ENCODE peak calls at places on chromosomes 12 and 14, in five cellular contexts. S is PC-3, P is neural progenitor cell, B is left lung, A is right atrium auricular region. Y is an unnamed sample.

GRCh38 chr14:61927521-61927920 is 165.3 kb downstream of the SNAPC1 start:
- DNase-seq in S (peak), P (peak), B (no peak), A (no peak), Y (peak)

GRCh38 chr14:103019236-103019635 is 38.1 kb downstream of the CDC42BPB start:
- DNase-seq in S (no peak), P (no peak), B (no peak), A (no peak), Y (no peak)

GRCh38 chr12:44618960-44619359 is 257.2 kb downstream of the NELL2 start:
- DNase-seq in S (no peak), P (peak), B (no peak), A (no peak), Y (no peak)

GRCh38 chr12:29133680-29134079 is 15.4 kb upstream of the FAR2 start:
- DNase-seq in S (no peak), P (no peak), B (no peak), A (no peak), Y (no peak)

GRCh38 chr14:86852530-86852929 is 1140.5 kb downstream of the GALC start:
- DNase-seq in S (no peak), P (no peak), B (no peak), A (no peak), Y (no peak)

GRCh38 chr12:63919758-63920157 is 75.3 kb downstream of the SRGAP1 start:
- DNase-seq in S (peak), P (no peak), B (no peak), A (no peak), Y (no peak)

GRCh38 chr12:109863961-109864712 is 16.2 kb downstream of the GLTP start:
- DNase-seq in S (peak), P (no peak), B (no peak), A (no peak), Y (no peak)

GRCh38 chr12:12804432-12804886 is 8.7 kb upstream of the DDX47 start:
- DNase-seq in S (peak), P (no peak), B (no peak), A (no peak), Y (peak)

GRCh38 chr14:49992448-49992847 is 99.6 kb downstream of the ARF6 start:
- DNase-seq in S (no peak), P (no peak), B (no peak), A (no peak), Y (no peak)

GRCh38 chr14:102777711-102778615 is 714 bp downstream of the TRAF3 start:
- DNase-seq in S (peak), P (peak), B (peak), A (no peak), Y (no peak)

GRCh38 chr12:127677537-127678131 is 589.3 kb upstream of the TMEM132C start:
- DNase-seq in S (peak), P (peak), B (no peak), A (peak), Y (no peak)

GRCh38 chr14:20503905-20504304 is 1.4 kb upstream of the RNASE10 start:
- DNase-seq in S (no peak), P (no peak), B (no peak), A (no peak), Y (no peak)

GRCh38 chr12:68623984-68624383 is 13.3 kb downstream of the RAP1B start:
- DNase-seq in S (peak), P (no peak), B (no peak), A (no peak), Y (no peak)

GRCh38 chr14:57182760-57183503 is 85.8 kb downstream of the EXOC5 start:
- DNase-seq in S (peak), P (peak), B (no peak), A (no peak), Y (no peak)

GRCh38 chr14:83867871-83868270 is 1662.1 kb upstream of the FLRT2 start:
- DNase-seq in S (no peak), P (no peak), B (no peak), A (no peak), Y (no peak)

GRCh38 chr12:9049520-9050133 is 60.3 kb downstream of the KLRG1 start:
- DNase-seq in S (peak), P (peak), B (no peak), A (no peak), Y (no peak)

GRCh38 chr14:61737913-61738312 is 24.3 kb upstream of the SNAPC1 start:
- DNase-seq in S (no peak), P (no peak), B (no peak), A (no peak), Y (no peak)

GRCh38 chr12:94673951-94674570 is 23.7 kb upstream of the TMCC3 start:
- DNase-seq in S (no peak), P (no peak), B (no peak), A (no peak), Y (no peak)

GRCh38 chr12:132219323-132219722 is 75.1 kb downstream of the NOC4L start:
- DNase-seq in S (no peak), P (no peak), B (peak), A (no peak), Y (no peak)

GRCh38 chr14:90658541-90658967 is 157.7 kb downstream of the TTC7B start:
- DNase-seq in S (peak), P (no peak), B (no peak), A (no peak), Y (peak)

GRCh38 chr14:92501891-92502351 is 11.7 kb upstream of the RIN3 start:
- DNase-seq in S (peak), P (no peak), B (no peak), A (no peak), Y (no peak)

GRCh38 chr14:52033131-52033642 is 35.7 kb downstream of the NID2 start:
- DNase-seq in S (no peak), P (peak), B (no peak), A (no peak), Y (no peak)
- H3K27ac ChIP-seq in S (no peak), P (no peak), B (peak), A (peak), Y (no peak)

GRCh38 chr14:106549064-106549463 is 1022.7 kb downstream of the TMEM121 start:
- DNase-seq in S (no peak), P (no peak), B (no peak), A (no peak), Y (no peak)

GRCh38 chr14:106551265-106551664 is 1024.9 kb downstream of the TMEM121 start:
- DNase-seq in S (no peak), P (no peak), B (no peak), A (no peak), Y (no peak)

DNA sequence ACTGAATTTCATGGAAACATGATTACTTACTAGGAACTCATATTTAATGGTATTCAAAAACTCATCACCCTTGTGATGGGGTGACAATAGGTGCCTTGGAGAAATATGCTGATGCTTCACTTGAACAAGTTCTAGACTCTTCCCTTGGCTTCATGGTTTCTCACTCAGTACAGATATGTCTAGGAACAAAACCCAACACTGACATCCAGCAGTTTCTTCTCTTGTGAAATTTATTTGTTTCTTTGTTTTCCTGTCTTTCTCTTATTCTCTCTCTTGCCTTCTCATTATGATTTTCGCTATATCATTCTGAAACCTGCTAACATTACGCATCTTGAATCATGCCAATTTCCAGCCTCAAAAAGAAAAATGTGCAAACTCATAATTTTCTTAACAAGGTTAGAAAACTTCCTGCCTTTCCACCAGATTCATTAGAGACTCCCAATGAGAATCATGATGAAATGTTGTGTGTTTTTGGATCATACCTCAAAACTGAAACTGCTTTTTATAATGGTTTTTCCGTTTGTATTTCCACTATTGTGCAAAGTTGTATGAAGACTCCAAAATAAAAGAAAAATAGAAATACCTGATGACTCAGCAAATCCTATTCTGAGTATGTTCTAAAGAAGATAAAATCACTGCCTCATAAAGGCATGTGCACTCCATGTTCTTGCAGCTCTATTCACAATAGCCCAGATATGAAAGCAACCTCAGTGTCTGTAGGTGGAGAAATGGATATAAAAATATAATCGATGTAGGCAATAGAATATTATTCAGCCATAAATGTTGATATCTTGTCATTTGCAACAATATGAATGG is 1021.6 kb downstream of the TMEM121 start:
- DNase-seq in S (no peak), P (no peak), B (no peak), A (no peak), Y (no peak)
- H3K27ac ChIP-seq in S (no peak), P (no peak), B (no peak), A (no peak), Y (no peak)

DNA sequence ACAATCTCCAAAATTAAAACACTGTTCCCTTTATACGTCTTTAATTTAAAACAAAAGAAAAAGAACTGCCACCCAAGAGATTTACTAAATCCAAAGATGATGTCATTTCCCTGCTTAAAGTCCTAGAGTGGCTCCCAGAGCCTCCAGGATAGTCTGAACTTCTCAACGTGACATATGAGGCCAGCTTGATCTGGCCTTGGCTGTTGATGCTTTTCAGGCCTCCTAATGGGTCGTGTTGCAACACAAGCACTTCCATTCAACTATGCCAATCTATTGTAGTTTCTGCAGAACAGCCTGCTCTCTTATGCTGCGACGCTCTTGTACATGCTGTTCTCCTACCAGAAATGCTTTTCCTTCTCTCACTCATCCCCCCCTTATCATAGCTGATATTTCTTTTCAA is 35.7 kb downstream of the LGR5 start:
- DNase-seq in S (no peak), P (no peak), B (no peak), A (peak), Y (no peak)
- H3K27ac ChIP-seq in S (no peak), P (no peak), B (no peak), A (no peak), Y (no peak)

GRCh38 chr12:79409562-79409961 is 281.2 kb downstream of the PAWR start:
- DNase-seq in S (peak), P (no peak), B (no peak), A (no peak), Y (no peak)
- H3K27ac ChIP-seq in S (no peak), P (no peak), B (peak), A (no peak), Y (no peak)

GRCh38 chr12:2190085-2190484 is 137.3 kb downstream of the CACNA1C start:
- DNase-seq in S (no peak), P (no peak), B (no peak), A (no peak), Y (no peak)
- H3K27ac ChIP-seq in S (no peak), P (no peak), B (no peak), A (no peak), Y (no peak)

GRCh38 chr12:2264622-2265306 is 212.0 kb downstream of the CACNA1C start:
- DNase-seq in S (no peak), P (no peak), B (no peak), A (no peak), Y (no peak)
- H3K27ac ChIP-seq in S (no peak), P (no peak), B (no peak), A (peak), Y (no peak)

GRCh38 chr14:32200368-32201195 is 1.3 kb upstream of the RNU6-7 start:
- DNase-seq in S (no peak), P (no peak), B (no peak), A (no peak), Y (no peak)
- H3K27ac ChIP-seq in S (no peak), P (no peak), B (peak), A (peak), Y (no peak)

DNA sequence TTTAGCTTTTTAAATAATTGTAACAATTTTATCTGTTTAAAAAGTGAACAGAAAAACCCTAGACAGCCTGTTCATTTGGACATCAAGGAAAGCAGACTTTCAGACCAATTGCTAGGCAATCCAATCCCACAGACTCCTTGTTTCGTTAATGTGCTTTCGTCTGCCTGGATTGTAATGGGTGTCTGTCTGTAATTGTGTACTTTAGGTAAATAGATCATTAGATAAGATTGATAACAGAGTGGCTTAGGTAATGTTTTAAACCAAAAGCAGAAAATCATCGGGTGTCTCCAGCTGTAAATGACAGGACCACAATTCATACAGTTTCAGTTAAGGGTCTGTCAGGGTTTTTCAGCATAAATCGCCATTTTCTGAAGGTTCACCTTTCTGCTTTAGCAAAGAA is 19.7 kb downstream of the CCDC60 start:
- DNase-seq in S (no peak), P (no peak), B (no peak), A (no peak), Y (no peak)
- H3K27ac ChIP-seq in S (no peak), P (no peak), B (no peak), A (no peak), Y (no peak)

Y was measured in epithelial cell of prostate.